ENCODE peak calls at places on chromosomes 3 and 15, in eight cellular contexts. P is stomach; L is epithelial cell of proximal tubule; X is GM12878; M is cardiac fibroblast; H is choroid plexus epithelial cell; T is CD4-positive, alpha-beta memory T cell; Q is AG10803. D is an unnamed sample.

GRCh38 chr3:149468504-149469212 is 5.8 kb upstream of the TM4SF4 start:
- DNase-seq in P (peak), L (no peak), X (peak), M (no peak), H (peak), T (no peak), Q (no peak), D (no peak)

GRCh38 chr15:70528270-70528706 is 235.1 kb downstream of the UACA start:
- DNase-seq in P (peak), L (no peak), X (peak), M (peak), H (peak), T (peak), Q (no peak), D (no peak)

GRCh38 chr3:167983583-167983982 is 112.1 kb downstream of the GOLIM4 start:
- DNase-seq in P (no peak), L (no peak), X (no peak), M (no peak), H (no peak), T (no peak), Q (no peak), D (no peak)

GRCh38 chr15:60137711-60138396 is 133.7 kb downstream of the FOXB1 start:
- DNase-seq in P (no peak), L (no peak), X (no peak), M (no peak), H (peak), T (no peak), Q (peak), D (no peak)

GRCh38 chr3:24686764-24687163 is 192.1 kb upstream of the THRB start:
- DNase-seq in P (no peak), L (no peak), X (no peak), M (peak), H (peak), T (no peak), Q (peak), D (no peak)

GRCh38 chr3:38283810-38284775 is 2.0 kb downstream of the SLC22A14 start:
- DNase-seq in P (no peak), L (no peak), X (no peak), M (peak), H (peak), T (no peak), Q (peak), D (no peak)

GRCh38 chr15:60972301-60972700 is 256.8 kb downstream of the RORA start:
- DNase-seq in P (no peak), L (no peak), X (no peak), M (peak), H (peak), T (no peak), Q (peak), D (no peak)

GRCh38 chr3:194548346-194549321 is 61.8 kb upstream of the ATP13A3 start:
- DNase-seq in P (no peak), L (no peak), X (no peak), M (peak), H (peak), T (no peak), Q (no peak), D (no peak)

GRCh38 chr3:113212155-113212844 is 943 bp downstream of the BOC start:
- DNase-seq in P (no peak), L (no peak), X (no peak), M (peak), H (peak), T (no peak), Q (peak), D (no peak)

GRCh38 chr3:37530298-37530697 is 331.4 kb upstream of the CTDSPL start:
- DNase-seq in P (no peak), L (no peak), X (no peak), M (no peak), H (no peak), T (no peak), Q (no peak), D (no peak)

GRCh38 chr3:36981006-36981405 is 11.9 kb downstream of the EPM2AIP1 start:
- DNase-seq in P (no peak), L (no peak), X (no peak), M (no peak), H (no peak), T (no peak), Q (no peak), D (no peak)

GRCh38 chr3:129282727-129283327 is 4.2 kb downstream of the HMCES start:
- DNase-seq in P (no peak), L (no peak), X (peak), M (peak), H (peak), T (peak), Q (peak), D (no peak)

DNA sequence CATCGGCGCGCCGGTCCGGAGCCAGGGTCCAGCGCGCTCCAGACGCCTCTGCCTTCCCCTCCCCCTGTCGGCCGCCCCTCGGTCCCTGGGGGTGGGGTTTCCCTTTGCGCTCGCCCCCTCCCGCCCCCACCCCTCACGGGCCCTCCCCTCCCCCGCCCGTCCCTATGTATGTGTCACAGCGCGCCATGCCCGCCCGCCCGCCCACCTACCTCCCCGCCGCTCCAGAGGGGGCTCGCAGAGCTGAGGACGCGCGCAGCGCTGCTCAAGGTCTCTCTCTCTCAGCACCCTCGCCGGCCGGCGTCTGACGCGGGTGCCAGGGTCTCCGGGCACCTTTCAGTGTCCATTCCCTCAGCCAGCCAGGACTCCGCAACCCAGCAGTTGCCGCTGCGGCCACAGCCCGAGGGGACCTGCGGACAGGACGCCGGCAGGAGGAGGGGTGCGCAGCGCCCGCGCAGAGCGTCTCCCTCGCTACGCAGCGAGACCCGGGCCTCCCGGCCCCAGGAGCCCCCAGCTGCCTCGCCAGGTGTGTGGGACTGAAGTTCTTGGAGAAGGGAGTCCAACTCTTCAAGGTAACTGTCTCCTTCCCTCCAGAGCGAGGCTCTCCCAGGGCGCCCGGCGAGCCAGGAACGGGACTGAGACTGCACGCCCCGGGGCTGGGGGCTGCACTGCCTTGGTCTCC is at the start of gene ACAN:
- DNase-seq in P (no peak), L (no peak), X (no peak), M (no peak), H (no peak), T (no peak), Q (no peak), D (no peak)
- H3K4me3 ChIP-seq in P (peak), L (no peak), X (no peak), M (no peak), H (no peak), T (no peak), Q (peak), D (no peak)

GRCh38 chr15:32901995-32902394 is 184.2 kb downstream of the GREM1 start:
- DNase-seq in P (no peak), L (no peak), X (no peak), M (no peak), H (no peak), T (no peak), Q (no peak), D (no peak)

GRCh38 chr15:32893412-32893811 is 175.6 kb downstream of the GREM1 start:
- DNase-seq in P (no peak), L (no peak), X (no peak), M (no peak), H (no peak), T (no peak), Q (peak), D (no peak)

GRCh38 chr15:32898991-32899613 is 181.3 kb downstream of the GREM1 start:
- DNase-seq in P (no peak), L (no peak), X (no peak), M (no peak), H (peak), T (no peak), Q (no peak), D (no peak)

GRCh38 chr15:32901192-32901591 is 183.4 kb downstream of the GREM1 start:
- DNase-seq in P (no peak), L (no peak), X (no peak), M (no peak), H (no peak), T (no peak), Q (no peak), D (no peak)

GRCh38 chr15:32898414-32898813 is 180.6 kb downstream of the GREM1 start:
- DNase-seq in P (no peak), L (no peak), X (no peak), M (no peak), H (no peak), T (no peak), Q (no peak), D (no peak)
- H3K4me3 ChIP-seq in P (no peak), L (no peak), X (no peak), M (no peak), H (no peak), T (no peak), Q (no peak), D (no peak)

GRCh38 chr15:85398822-85399221 is 18.4 kb downstream of the AKAP13 start:
- DNase-seq in P (no peak), L (no peak), X (no peak), M (no peak), H (no peak), T (no peak), Q (no peak), D (no peak)

GRCh38 chr15:85399627-85400026 is 19.2 kb downstream of the AKAP13 start:
- DNase-seq in P (no peak), L (no peak), X (no peak), M (no peak), H (no peak), T (no peak), Q (no peak), D (no peak)

GRCh38 chr15:85402195-85402921 is 22.0 kb downstream of the AKAP13 start:
- DNase-seq in P (no peak), L (no peak), X (no peak), M (no peak), H (peak), T (no peak), Q (peak), D (no peak)

GRCh38 chr15:85403745-85404144 is 23.3 kb downstream of the AKAP13 start:
- DNase-seq in P (no peak), L (no peak), X (no peak), M (peak), H (peak), T (no peak), Q (peak), D (no peak)

GRCh38 chr15:85401108-85401765 is 20.8 kb downstream of the AKAP13 start:
- DNase-seq in P (no peak), L (no peak), X (no peak), M (no peak), H (no peak), T (no peak), Q (no peak), D (no peak)
- H3K4me3 ChIP-seq in P (no peak), L (no peak), X (peak), M (no peak), H (no peak), T (no peak), Q (no peak), D (no peak)

DNA sequence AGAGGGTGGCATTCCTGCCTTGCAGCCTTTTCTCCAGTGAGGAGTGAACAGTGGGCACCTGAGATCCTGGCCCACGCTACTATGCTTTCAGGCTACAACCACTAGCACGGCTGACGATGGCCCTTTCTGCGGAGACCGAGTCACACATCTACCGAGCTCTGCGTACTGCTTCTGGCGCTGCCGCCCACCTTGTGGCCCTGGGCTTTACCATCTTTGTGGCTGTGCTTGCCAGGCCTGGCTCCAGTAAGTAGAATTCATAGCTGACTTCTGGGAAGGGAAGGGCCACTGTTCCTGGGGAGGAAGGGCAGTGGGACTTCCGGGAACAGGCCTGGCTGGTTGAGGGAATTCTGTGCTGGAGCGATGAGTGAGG is 641 bp downstream of the CYB561D2 start:
- DNase-seq in P (no peak), L (no peak), X (no peak), M (no peak), H (no peak), T (no peak), Q (no peak), D (no peak)
- H3K4me3 ChIP-seq in P (peak), L (peak), X (peak), M (peak), H (peak), T (peak), Q (peak), D (peak)

GRCh38 chr3:32837789-32838188 is 20.0 kb downstream of the TRIM71 start:
- DNase-seq in P (no peak), L (no peak), X (no peak), M (no peak), H (no peak), T (no peak), Q (no peak), D (no peak)
- H3K4me3 ChIP-seq in P (no peak), L (no peak), X (no peak), M (no peak), H (no peak), T (no peak), Q (no peak), D (no peak)

GRCh38 chr3:5190147-5190791 is 2.8 kb downstream of the EDEM1 start:
- DNase-seq in P (no peak), L (no peak), X (no peak), M (no peak), H (no peak), T (no peak), Q (no peak), D (no peak)
- H3K4me3 ChIP-seq in P (peak), L (peak), X (peak), M (no peak), H (peak), T (peak), Q (peak), D (peak)

DNA sequence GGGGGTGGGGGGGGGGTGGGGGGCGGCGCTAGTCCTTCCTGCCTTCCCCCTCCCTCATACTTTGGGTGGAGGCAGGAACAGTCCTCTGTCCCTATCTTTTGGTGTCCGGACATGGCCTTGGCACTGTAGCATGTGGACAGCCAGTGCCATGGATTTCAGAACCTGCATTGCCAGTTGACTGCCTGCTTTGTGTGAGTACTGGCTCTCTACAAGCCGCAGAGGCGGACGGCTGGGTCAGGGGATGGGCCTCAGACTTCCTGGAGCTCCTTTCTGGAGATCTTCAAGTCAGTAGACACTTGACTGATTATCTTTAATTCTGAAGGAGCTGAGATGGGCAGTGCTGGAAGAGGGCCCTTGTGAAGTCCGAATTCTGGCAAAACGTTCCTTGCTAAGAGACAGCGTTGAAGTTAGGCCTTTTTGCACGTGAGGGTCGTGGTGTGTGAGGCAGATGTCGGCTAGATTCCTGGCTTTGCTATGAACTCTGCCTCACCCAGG is 2.5 kb downstream of the CLDN11 start:
- DNase-seq in P (no peak), L (no peak), X (no peak), M (peak), H (peak), T (no peak), Q (peak), D (no peak)
- H3K4me3 ChIP-seq in P (no peak), L (no peak), X (no peak), M (peak), H (peak), T (no peak), Q (peak), D (peak)

D was measured in upper lobe of right lung.